ENCODE peak calls at places on chromosomes 1 and 21, in five cellular contexts. One of them, this sample, is unnamed.

GRCh38 chr1:180577361-180577760 is 18.6 kb downstream of the OVAAL start:
- DNase-seq in erythroblast: no peak
- DNase-seq in right lobe of liver: no peak
- DNase-seq in K562: no peak
- DNase-seq in transverse colon: no peak
- DNase-seq in this sample: peak

GRCh38 chr21:26169061-26169610 is 1.4 kb downstream of the APP start:
- DNase-seq in transverse colon: peak
- DNase-seq in erythroblast: peak
- DNase-seq in right lobe of liver: peak
- DNase-seq in K562: no peak
- DNase-seq in this sample: peak

GRCh38 chr1:29122987-29123870 is 474 bp downstream of the TMEM200B start:
- DNase-seq in K562: no peak
- DNase-seq in transverse colon: peak
- DNase-seq in right lobe of liver: peak
- DNase-seq in erythroblast: peak
- DNase-seq in this sample: no peak

GRCh38 chr1:91381844-91382243 is 22.8 kb downstream of the HFM1 start:
- DNase-seq in K562: no peak
- DNase-seq in erythroblast: no peak
- DNase-seq in transverse colon: no peak
- DNase-seq in right lobe of liver: no peak
- DNase-seq in this sample: no peak

GRCh38 chr1:35702540-35702939 is 16.1 kb downstream of the C1orf216 start:
- DNase-seq in transverse colon: no peak
- DNase-seq in right lobe of liver: no peak
- DNase-seq in K562: no peak
- DNase-seq in erythroblast: no peak
- DNase-seq in this sample: no peak

GRCh38 chr1:240399381-240399780 is 212.6 kb downstream of the GREM2 start:
- DNase-seq in erythroblast: no peak
- DNase-seq in K562: no peak
- DNase-seq in right lobe of liver: no peak
- DNase-seq in transverse colon: no peak
- DNase-seq in this sample: no peak

GRCh38 chr1:12692967-12693782 is 22.7 kb upstream of the AADACL3 start:
- DNase-seq in transverse colon: no peak
- DNase-seq in erythroblast: no peak
- DNase-seq in K562: no peak
- DNase-seq in right lobe of liver: no peak
- DNase-seq in this sample: no peak

GRCh38 chr1:57672741-57673140 is 248.9 kb upstream of the DAB1 start:
- DNase-seq in transverse colon: no peak
- DNase-seq in right lobe of liver: no peak
- DNase-seq in K562: no peak
- DNase-seq in erythroblast: no peak
- DNase-seq in this sample: no peak

GRCh38 chr1:16149702-16150488 is 6.0 kb downstream of the EPHA2 start:
- DNase-seq in transverse colon: no peak
- DNase-seq in K562: no peak
- DNase-seq in right lobe of liver: no peak
- DNase-seq in erythroblast: no peak
- DNase-seq in this sample: no peak

GRCh38 chr1:175673236-175674150 is 69.9 kb downstream of the TNR start:
- DNase-seq in K562: no peak
- DNase-seq in erythroblast: no peak
- DNase-seq in right lobe of liver: no peak
- DNase-seq in transverse colon: no peak
- DNase-seq in this sample: no peak

GRCh38 chr1:28123461-28123961 is 35.1 kb upstream of the EYA3 start:
- DNase-seq in right lobe of liver: no peak
- DNase-seq in erythroblast: no peak
- DNase-seq in transverse colon: no peak
- DNase-seq in K562: no peak
- DNase-seq in this sample: no peak

GRCh38 chr1:248622491-248623106 is 12.3 kb downstream of the OR2T11 start:
- DNase-seq in right lobe of liver: no peak
- DNase-seq in erythroblast: peak
- DNase-seq in transverse colon: no peak
- DNase-seq in K562: peak
- DNase-seq in this sample: no peak

GRCh38 chr1:47944561-47944960 is 52.6 kb downstream of the TRABD2B start:
- DNase-seq in right lobe of liver: no peak
- DNase-seq in transverse colon: no peak
- DNase-seq in erythroblast: no peak
- DNase-seq in K562: no peak
- DNase-seq in this sample: no peak

GRCh38 chr1:163583782-163584181 is 262.0 kb downstream of the NUF2 start:
- DNase-seq in transverse colon: no peak
- DNase-seq in erythroblast: no peak
- DNase-seq in right lobe of liver: no peak
- DNase-seq in K562: no peak
- DNase-seq in this sample: no peak

GRCh38 chr1:212035835-212036605 is 472 bp downstream of the DTL start:
- DNase-seq in K562: no peak
- DNase-seq in erythroblast: peak
- DNase-seq in right lobe of liver: no peak
- DNase-seq in transverse colon: no peak
- DNase-seq in this sample: no peak

GRCh38 chr1:31324992-31325391 is 28.2 kb downstream of the ZCCHC17 start:
- DNase-seq in right lobe of liver: no peak
- DNase-seq in erythroblast: no peak
- DNase-seq in K562: no peak
- DNase-seq in transverse colon: no peak
- DNase-seq in this sample: no peak

GRCh38 chr21:33080376-33080775 is 10.4 kb downstream of the OLIG1 start:
- DNase-seq in right lobe of liver: no peak
- DNase-seq in erythroblast: peak
- DNase-seq in transverse colon: no peak
- DNase-seq in K562: no peak
- DNase-seq in this sample: no peak

GRCh38 chr1:167455786-167456446 is 62.4 kb downstream of the CD247 start:
- DNase-seq in transverse colon: no peak
- DNase-seq in K562: no peak
- DNase-seq in erythroblast: no peak
- DNase-seq in right lobe of liver: peak
- DNase-seq in this sample: peak

GRCh38 chr1:240820816-240821215 is 208.9 kb upstream of the GREM2 start:
- DNase-seq in K562: no peak
- DNase-seq in erythroblast: no peak
- DNase-seq in right lobe of liver: no peak
- DNase-seq in transverse colon: no peak
- DNase-seq in this sample: no peak

GRCh38 chr1:166884040-166884642 is 8.1 kb upstream of the TADA1 start:
- DNase-seq in transverse colon: peak
- DNase-seq in K562: peak
- DNase-seq in right lobe of liver: peak
- DNase-seq in erythroblast: peak
- DNase-seq in this sample: peak

GRCh38 chr1:42849944-42850343 is 3.5 kb downstream of the ZNF691 start:
- DNase-seq in K562: no peak
- DNase-seq in right lobe of liver: no peak
- DNase-seq in transverse colon: no peak
- DNase-seq in erythroblast: no peak
- DNase-seq in this sample: no peak

GRCh38 chr21:45834821-45835293 is 146.7 kb upstream of the COL6A1 start:
- DNase-seq in transverse colon: no peak
- DNase-seq in K562: peak
- DNase-seq in erythroblast: no peak
- DNase-seq in right lobe of liver: no peak
- DNase-seq in this sample: no peak
- TF ChIP-seq POLR2A in transverse colon: no peak
- TF ChIP-seq POLR2A in K562: no peak
- TF ChIP-seq POLR2A in erythroblast: no peak
- TF ChIP-seq POLR2A in right lobe of liver: no peak
- TF ChIP-seq POLR2A in this sample: no peak

GRCh38 chr1:204410764-204411450 is 710 bp downstream of the PPP1R15B start:
- DNase-seq in erythroblast: peak
- DNase-seq in K562: peak
- DNase-seq in right lobe of liver: peak
- DNase-seq in transverse colon: peak
- DNase-seq in this sample: peak

GRCh38 chr1:204409111-204409510 is 2.5 kb downstream of the PPP1R15B start:
- DNase-seq in erythroblast: peak
- DNase-seq in K562: no peak
- DNase-seq in right lobe of liver: no peak
- DNase-seq in transverse colon: no peak
- DNase-seq in this sample: no peak

GRCh38 chr1:204409878-204410763 is 1.5 kb downstream of the PPP1R15B start:
- DNase-seq in right lobe of liver: no peak
- DNase-seq in K562: no peak
- DNase-seq in transverse colon: no peak
- DNase-seq in erythroblast: peak
- DNase-seq in this sample: no peak

GRCh38 chr1:204408602-204409001 is 3.0 kb downstream of the PPP1R15B start:
- DNase-seq in K562: no peak
- DNase-seq in transverse colon: no peak
- DNase-seq in right lobe of liver: no peak
- DNase-seq in erythroblast: peak
- DNase-seq in this sample: no peak

DNA sequence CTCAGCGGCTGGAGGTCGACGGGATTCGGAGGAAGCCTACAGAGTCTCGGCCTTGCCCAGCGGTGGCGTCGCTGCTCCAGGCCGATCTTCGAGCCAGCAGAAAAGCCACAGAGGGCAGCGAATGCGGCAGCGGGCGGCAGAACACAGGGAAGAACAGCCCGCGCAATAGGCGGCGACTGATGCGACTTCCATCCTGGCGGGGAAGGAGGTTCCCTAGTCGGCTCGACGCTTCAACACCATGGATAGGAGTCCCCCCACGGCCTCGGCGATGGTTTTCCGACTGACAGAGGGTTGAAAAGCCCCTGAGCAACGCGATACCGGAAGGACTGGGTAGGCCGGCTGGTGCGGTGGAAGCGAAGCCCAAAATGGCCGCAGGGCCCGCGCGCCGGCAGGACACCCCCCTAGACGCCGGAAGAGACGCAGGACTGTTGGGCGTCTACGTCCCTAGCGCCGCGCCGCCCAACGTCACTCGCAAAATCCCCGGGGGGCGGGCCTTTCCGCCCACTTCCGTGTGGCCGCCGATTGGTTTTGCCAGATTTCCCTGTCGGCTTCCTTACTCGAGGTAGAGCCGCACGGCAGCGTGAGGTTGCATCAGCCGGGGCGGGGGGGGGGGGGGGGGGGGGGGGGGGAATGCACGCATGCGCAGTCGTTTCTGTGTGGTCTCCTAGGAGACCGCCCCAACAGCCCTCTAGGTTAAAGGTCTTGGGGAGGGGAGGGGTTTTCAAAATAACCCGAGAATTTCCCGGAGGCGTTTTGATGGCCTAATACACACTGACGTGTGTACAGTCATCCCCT is at the start of gene PPP1R15B:
- DNase-seq in right lobe of liver: peak
- DNase-seq in transverse colon: peak
- DNase-seq in erythroblast: peak
- DNase-seq in K562: peak
- DNase-seq in this sample: peak
- TF ChIP-seq POLR2A in right lobe of liver: peak
- TF ChIP-seq POLR2A in transverse colon: peak
- TF ChIP-seq POLR2A in erythroblast: peak
- TF ChIP-seq POLR2A in K562: peak
- TF ChIP-seq POLR2A in this sample: peak

DNA sequence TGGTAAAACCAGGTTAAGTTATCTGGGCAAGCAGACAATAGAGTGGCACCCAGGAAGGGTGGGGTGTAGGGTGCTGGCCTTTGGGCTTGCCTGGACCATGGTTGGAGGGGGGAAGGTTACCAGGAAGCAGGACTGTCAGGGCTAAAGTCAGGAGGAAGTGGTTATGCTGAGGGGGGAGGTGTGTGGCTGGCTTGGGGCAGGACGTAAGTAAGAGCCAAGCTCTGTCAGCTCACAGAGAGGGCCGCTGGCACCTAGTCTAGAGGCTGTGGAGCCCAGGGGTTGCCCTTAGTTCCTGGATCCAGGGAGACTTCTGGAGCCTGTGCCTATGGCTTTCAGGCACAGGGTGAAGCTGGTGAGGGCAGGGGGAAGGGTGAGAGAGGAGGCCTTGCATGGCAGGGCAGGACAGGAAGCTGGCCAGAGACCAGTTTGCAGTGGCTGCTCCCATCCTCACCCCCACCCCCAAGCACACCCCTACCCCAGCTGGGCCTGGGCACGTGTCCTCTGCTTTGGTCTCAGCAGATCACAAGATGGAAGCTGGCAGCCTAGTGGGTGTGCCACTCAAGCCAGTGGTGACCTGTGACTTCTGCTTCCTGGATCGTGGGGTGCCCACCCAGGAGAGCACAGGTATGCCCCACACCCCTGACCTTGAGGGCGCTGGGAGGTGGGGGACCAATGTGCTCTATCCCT is 20.5 kb upstream of the SMYD3 start:
- DNase-seq in right lobe of liver: no peak
- DNase-seq in erythroblast: no peak
- DNase-seq in K562: no peak
- DNase-seq in transverse colon: no peak
- DNase-seq in this sample: no peak
- TF ChIP-seq POLR2A in right lobe of liver: no peak
- TF ChIP-seq POLR2A in erythroblast: no peak
- TF ChIP-seq POLR2A in K562: no peak
- TF ChIP-seq POLR2A in transverse colon: no peak
- TF ChIP-seq POLR2A in this sample: no peak

GRCh38 chr1:243287652-243288051 is 31.8 kb downstream of the SDCCAG8 start:
- DNase-seq in right lobe of liver: no peak
- DNase-seq in erythroblast: no peak
- DNase-seq in transverse colon: no peak
- DNase-seq in K562: no peak
- DNase-seq in this sample: no peak

GRCh38 chr1:243291287-243291686 is 35.4 kb downstream of the SDCCAG8 start:
- DNase-seq in right lobe of liver: no peak
- DNase-seq in erythroblast: no peak
- DNase-seq in K562: no peak
- DNase-seq in transverse colon: no peak
- DNase-seq in this sample: no peak

GRCh38 chr1:243287128-243287470 is 31.3 kb downstream of the SDCCAG8 start:
- DNase-seq in K562: no peak
- DNase-seq in erythroblast: no peak
- DNase-seq in right lobe of liver: no peak
- DNase-seq in transverse colon: no peak
- DNase-seq in this sample: no peak

GRCh38 chr1:243286409-243287127 is 30.7 kb downstream of the SDCCAG8 start:
- DNase-seq in K562: no peak
- DNase-seq in right lobe of liver: no peak
- DNase-seq in transverse colon: no peak
- DNase-seq in erythroblast: no peak
- DNase-seq in this sample: no peak

DNA sequence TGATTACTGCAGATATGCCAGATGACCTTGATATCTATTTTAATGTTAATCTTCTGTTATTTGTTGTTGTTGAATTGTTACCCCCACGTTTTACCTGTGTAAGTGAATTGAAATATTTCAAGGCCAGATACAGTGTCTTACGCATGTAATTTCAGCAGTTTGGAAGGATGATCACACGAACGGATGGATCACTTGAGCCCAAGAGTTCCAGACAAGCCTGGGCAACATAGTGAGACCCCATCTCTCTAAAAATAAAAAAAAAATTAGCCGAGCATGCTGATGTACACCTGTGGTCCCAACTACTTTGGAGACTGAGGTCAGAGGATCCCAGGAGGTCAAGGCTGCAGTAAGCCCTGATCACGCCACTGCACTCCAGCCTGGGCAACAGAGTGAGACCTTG is 32.2 kb downstream of the SDCCAG8 start:
- DNase-seq in K562: no peak
- DNase-seq in transverse colon: no peak
- DNase-seq in erythroblast: no peak
- DNase-seq in right lobe of liver: no peak
- DNase-seq in this sample: no peak
- TF ChIP-seq POLR2A in K562: no peak
- TF ChIP-seq POLR2A in transverse colon: no peak
- TF ChIP-seq POLR2A in erythroblast: no peak
- TF ChIP-seq POLR2A in right lobe of liver: no peak
- TF ChIP-seq POLR2A in this sample: no peak

This sample was measured in prostate gland.